ENCODE peak calls at places on chromosome 22, in seven cellular contexts. D, L, U, S, A, N and W are unnamed samples.

GRCh38 chr22:22910272-22911240 is 22.9 kb downstream of the IGLL5 start:
- DNase-seq in D (no peak), L (no peak), U (no peak), S (no peak), A (no peak), N (no peak), W (no peak)

GRCh38 chr22:31096637-31097274 is 10.6 kb downstream of the SELENOM start:
- DNase-seq in D (no peak), L (no peak), U (no peak), S (no peak), A (no peak), N (no peak), W (no peak)

GRCh38 chr22:46064236-46064965 is 85.9 kb upstream of the PPARA start:
- DNase-seq in D (no peak), L (no peak), U (no peak), S (peak; percentile 25), A (no peak), N (no peak), W (no peak)

GRCh38 chr22:27088026-27088425 is 430.6 kb downstream of the MIAT start:
- DNase-seq in D (no peak), L (peak; percentile 20), U (no peak), S (no peak), A (no peak), N (no peak), W (no peak)

GRCh38 chr22:32625985-32626384 is 151.4 kb downstream of the FBXO7 start:
- DNase-seq in D (no peak), L (no peak), U (no peak), S (no peak), A (no peak), N (no peak), W (no peak)

GRCh38 chr22:46366801-46367706 is 31.5 kb downstream of the TRMU start:
- DNase-seq in D (no peak), L (no peak), U (no peak), S (no peak), A (no peak), N (no peak), W (no peak)

GRCh38 chr22:27397948-27398330 is 403.6 kb downstream of the MN1 start:
- DNase-seq in D (no peak), L (no peak), U (peak; percentile 29), S (peak; percentile 41), A (peak; percentile 60), N (no peak), W (no peak)

GRCh38 chr22:37331034-37331428 is 48.7 kb downstream of the CYTH4 start:
- DNase-seq in D (no peak), L (peak; percentile 66), U (no peak), S (no peak), A (peak; percentile 40), N (no peak), W (no peak)

GRCh38 chr22:31583861-31584485 is 78.0 kb downstream of the PISD start:
- DNase-seq in D (no peak), L (peak; percentile 81), U (no peak), S (no peak), A (no peak), N (no peak), W (no peak)

GRCh38 chr22:31177420-31178162 is 17.6 kb downstream of the RNF185 start:
- DNase-seq in D (no peak), L (peak; percentile 93), U (no peak), S (no peak), A (peak; percentile 22), N (no peak), W (no peak)